ENCODE peak calls at places on chromosomes 16 and 17, in four cellular contexts. A, S, F and N are unnamed samples.

GRCh38 chr17:82851381-82851780 is 11.6 kb upstream of the ZNF750 start:
- DNase-seq in A (no peak), S (no peak), F (no peak), N (no peak)

GRCh38 chr17:64315032-64315490 is 52.0 kb upstream of the TEX2 start:
- DNase-seq in A (no peak), S (no peak), F (no peak), N (no peak)

GRCh38 chr16:3216263-3216640 is 18.7 kb downstream of the ZNF200 start:
- DNase-seq in A (no peak), S (no peak), F (no peak), N (no peak)

GRCh38 chr17:79621151-79621940 is 10.5 kb upstream of the RBFOX3 start:
- DNase-seq in A (no peak), S (no peak), F (no peak), N (no peak)

GRCh38 chr17:34519286-34519685 is 60.1 kb upstream of the TMEM132E start:
- DNase-seq in A (peak), S (peak), F (no peak), N (peak)

GRCh38 chr16:57534337-57534880 is 2.0 kb downstream of the CCDC102A start:
- DNase-seq in A (no peak), S (no peak), F (no peak), N (no peak)

GRCh38 chr16:12141556-12141955 is 165.0 kb downstream of the SNX29 start:
- DNase-seq in A (no peak), S (no peak), F (no peak), N (no peak)

GRCh38 chr17:7262192-7263070 is at the start of gene CLDN7:
- DNase-seq in A (peak), S (no peak), F (no peak), N (no peak)

GRCh38 chr16:89195521-89196171 is 4.7 kb downstream of the SLC22A31 start:
- DNase-seq in A (no peak), S (no peak), F (no peak), N (no peak)

GRCh38 chr17:75088902-75089417 is 1.2 kb downstream of the SLC16A5 start:
- DNase-seq in A (no peak), S (peak), F (no peak), N (no peak)

GRCh38 chr16:64711026-64711425 is 410.8 kb downstream of the CDH11 start:
- DNase-seq in A (no peak), S (no peak), F (no peak), N (no peak)

GRCh38 chr17:44865231-44865660 is 17.6 kb downstream of the HIGD1B start:
- DNase-seq in A (peak), S (peak), F (no peak), N (peak)

GRCh38 chr16:72664122-72664479 is 383.8 kb downstream of the ZFHX3 start:
- DNase-seq in A (no peak), S (no peak), F (no peak), N (no peak)

GRCh38 chr17:9021985-9022552 is 759 bp downstream of the NTN1 start:
- DNase-seq in A (no peak), S (no peak), F (no peak), N (peak)

GRCh38 chr17:36057900-36058299 is 6.2 kb upstream of the CCL18 start:
- DNase-seq in A (no peak), S (no peak), F (no peak), N (no peak)

GRCh38 chr16:67243481-67243880 is 3.8 kb downstream of the FHOD1 start:
- DNase-seq in A (no peak), S (no peak), F (no peak), N (no peak)

GRCh38 chr16:83899272-83899897 is 470 bp downstream of the MLYCD start:
- DNase-seq in A (peak), S (no peak), F (no peak), N (peak)

GRCh38 chr16:88347656-88348376 is 34.9 kb upstream of the ZNF469 start:
- DNase-seq in A (no peak), S (no peak), F (no peak), N (no peak)

GRCh38 chr16:15777533-15778203 is 79.2 kb downstream of the MYH11 start:
- DNase-seq in A (peak), S (peak), F (no peak), N (peak)

GRCh38 chr16:8822403-8822802 is 24.8 kb downstream of the PMM2 start:
- DNase-seq in A (no peak), S (no peak), F (no peak), N (no peak)

GRCh38 chr17:59367657-59368045 is 36.2 kb downstream of the YPEL2 start:
- DNase-seq in A (peak), S (peak), F (no peak), N (no peak)

GRCh38 chr17:15951368-15952047 is 6.6 kb downstream of the ADORA2B start:
- DNase-seq in A (no peak), S (no peak), F (no peak), N (no peak)

GRCh38 chr17:64778367-64779290 is 116.5 kb upstream of the SMURF2 start:
- DNase-seq in A (no peak), S (no peak), F (no peak), N (no peak)

GRCh38 chr16:28935924-28936783 is 4.4 kb downstream of the CD19 start:
- DNase-seq in A (peak), S (peak), F (no peak), N (peak)

GRCh38 chr17:73516356-73516755 is 127.9 kb downstream of the SDK2 start:
- DNase-seq in A (no peak), S (no peak), F (no peak), N (no peak)

GRCh38 chr16:72798212-72798611 is 249.7 kb downstream of the ZFHX3 start:
- DNase-seq in A (no peak), S (no peak), F (no peak), N (no peak)

GRCh38 chr17:50118828-50119218 is 11.1 kb downstream of the SAMD14 start:
- DNase-seq in A (no peak), S (no peak), F (no peak), N (no peak)

GRCh38 chr17:7260601-7261376 is 1.5 kb downstream of the CLDN7 start:
- DNase-seq in A (no peak), S (no peak), F (no peak), N (no peak)

GRCh38 chr16:52964290-52964689 is 88.4 kb downstream of the CHD9NB start:
- DNase-seq in A (no peak), S (no peak), F (no peak), N (no peak)

GRCh38 chr16:88578446-88579313 is 8.5 kb downstream of the ZC3H18 start:
- DNase-seq in A (no peak), S (no peak), F (no peak), N (no peak)

DNA sequence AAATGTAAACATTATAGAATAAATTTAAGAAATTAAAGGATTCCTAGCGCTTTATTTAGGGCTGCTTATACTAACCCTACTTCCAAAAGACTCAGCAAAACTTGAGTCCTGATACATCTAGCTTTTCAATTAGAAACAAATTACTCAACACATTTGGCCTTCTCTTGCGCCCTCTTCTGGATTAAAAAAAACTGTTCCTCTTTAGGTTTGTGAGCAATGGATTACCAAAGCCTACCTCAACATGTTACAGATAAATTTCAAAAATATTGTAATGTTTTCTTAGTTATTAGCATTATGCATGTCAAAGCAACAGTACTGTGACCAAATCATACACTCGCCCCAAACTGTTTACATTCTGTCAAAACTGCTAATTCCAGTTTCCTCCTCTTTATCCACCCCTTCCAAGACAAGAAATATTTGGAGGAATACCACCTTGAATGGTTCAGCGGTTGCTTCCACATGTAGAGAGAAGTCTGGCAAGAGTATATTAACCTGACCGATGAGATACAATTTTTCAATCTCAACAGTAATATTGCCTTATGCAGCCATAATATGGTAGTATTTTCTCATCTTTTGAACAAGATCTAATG is 2.7 kb downstream of the NUFIP2 start:
- DNase-seq in A (no peak), S (peak), F (peak), N (peak)
- TF ChIP-seq TARDBP in A (no peak), S (no peak), F (no peak), N (no peak)

GRCh38 chr17:78176548-78177025 is 8.2 kb downstream of the SYNGR2 start:
- DNase-seq in A (peak), S (no peak), F (no peak), N (peak)
- TF ChIP-seq TARDBP in A (no peak), S (peak), F (no peak), N (no peak)

DNA sequence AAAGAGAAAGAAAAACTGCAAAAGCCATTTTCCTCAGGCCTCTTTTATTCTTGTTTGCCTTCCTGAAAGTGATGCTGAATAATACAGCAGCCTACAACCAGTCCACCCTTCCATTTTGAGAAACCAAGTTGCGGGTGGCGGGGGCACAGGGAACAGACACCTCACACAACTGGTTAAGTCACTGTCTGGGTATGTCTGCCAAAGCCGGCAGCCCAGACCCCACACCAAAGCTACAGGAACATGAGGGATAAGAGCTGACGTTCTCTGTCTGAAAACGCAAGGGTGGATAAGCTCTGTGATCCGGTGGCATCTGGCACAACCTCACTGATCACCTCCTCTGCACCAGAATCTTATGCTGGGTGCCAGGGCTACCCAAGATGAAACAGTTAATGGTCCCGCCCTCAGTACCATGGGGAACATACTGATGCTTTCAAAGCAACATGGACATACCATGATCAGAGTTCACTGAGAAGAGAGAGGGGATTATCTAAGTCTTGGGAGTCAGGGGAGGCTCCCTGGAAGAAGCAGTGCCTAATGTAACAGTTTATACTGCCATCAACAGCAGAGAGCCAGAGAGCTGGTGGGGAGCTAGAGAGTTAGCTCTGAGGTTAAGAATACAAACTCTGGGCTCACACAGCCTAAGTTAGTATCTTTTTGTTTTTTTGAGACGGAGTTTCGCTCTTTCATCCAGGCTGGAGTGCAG is 53.5 kb downstream of the ERCC4 start:
- DNase-seq in A (no peak), S (no peak), F (no peak), N (no peak)
- TF ChIP-seq TARDBP in A (no peak), S (no peak), F (no peak), N (no peak)

GRCh38 chr16:56294599-56294998 is 103.3 kb downstream of the GNAO1 start:
- DNase-seq in A (no peak), S (no peak), F (no peak), N (no peak)
- TF ChIP-seq TARDBP in A (no peak), S (no peak), F (no peak), N (no peak)

GRCh38 chr17:1590031-1590746 is 27.6 kb upstream of the PITPNA start:
- DNase-seq in A (peak), S (peak), F (no peak), N (peak)
- TF ChIP-seq TARDBP in A (no peak), S (peak), F (no peak), N (no peak)

DNA sequence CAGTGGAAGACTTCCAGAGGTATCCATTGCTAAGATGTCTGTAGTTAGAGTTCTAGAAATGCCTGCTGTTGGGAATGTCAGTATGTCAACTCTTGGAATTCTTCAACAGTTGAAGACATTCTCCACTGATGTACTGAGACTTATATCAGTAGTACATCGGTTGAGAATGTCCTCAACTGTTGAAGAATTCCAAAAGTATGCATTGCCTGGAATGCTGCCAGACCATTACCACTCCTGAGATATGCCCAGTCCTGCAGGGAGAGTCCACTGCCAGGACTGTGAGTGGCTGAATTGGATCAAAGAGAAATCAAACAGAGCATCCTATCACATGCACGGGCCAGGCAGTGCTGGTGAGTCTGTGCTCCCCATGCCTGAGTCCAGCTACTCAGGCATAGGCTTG is 42.0 kb downstream of the IL21R start:
- DNase-seq in A (no peak), S (no peak), F (no peak), N (no peak)
- TF ChIP-seq TARDBP in A (no peak), S (no peak), F (no peak), N (no peak)

GRCh38 chr16:50121721-50122445 is 31.2 kb upstream of the TENT4B start:
- DNase-seq in A (no peak), S (no peak), F (peak), N (no peak)
- TF ChIP-seq TARDBP in A (no peak), S (no peak), F (no peak), N (no peak)

DNA sequence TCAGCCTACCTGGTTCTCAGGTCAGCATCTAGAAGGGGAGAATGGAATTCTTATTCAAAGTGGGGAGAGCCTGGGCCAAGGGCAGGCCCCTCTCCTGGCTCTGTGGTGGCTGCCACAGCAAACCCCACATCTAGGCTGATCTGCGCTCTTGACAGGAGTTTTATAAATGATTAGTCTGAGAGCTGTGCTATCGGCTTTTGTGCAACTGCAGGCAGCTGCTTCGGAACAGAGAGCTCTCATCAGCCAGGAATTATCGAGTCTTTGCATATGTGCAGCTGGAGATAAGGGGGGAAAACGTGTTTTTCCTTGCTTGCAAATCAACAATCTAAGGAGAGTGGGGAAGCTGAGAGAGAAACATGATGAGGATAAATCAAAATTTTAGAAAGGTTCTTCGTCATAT is 91.7 kb downstream of the HS3ST3A1 start:
- DNase-seq in A (peak), S (no peak), F (no peak), N (no peak)
- TF ChIP-seq TARDBP in A (peak), S (no peak), F (no peak), N (no peak)

GRCh38 chr17:11278984-11279270 is 37.9 kb downstream of the SHISA6 start:
- DNase-seq in A (no peak), S (no peak), F (no peak), N (no peak)

GRCh38 chr17:11279776-11280344 is 38.8 kb downstream of the SHISA6 start:
- DNase-seq in A (no peak), S (no peak), F (no peak), N (no peak)

GRCh38 chr17:11282586-11282985 is 41.6 kb downstream of the SHISA6 start:
- DNase-seq in A (no peak), S (no peak), F (no peak), N (no peak)

GRCh38 chr17:11276486-11276885 is 35.5 kb downstream of the SHISA6 start:
- DNase-seq in A (no peak), S (no peak), F (no peak), N (no peak)

DNA sequence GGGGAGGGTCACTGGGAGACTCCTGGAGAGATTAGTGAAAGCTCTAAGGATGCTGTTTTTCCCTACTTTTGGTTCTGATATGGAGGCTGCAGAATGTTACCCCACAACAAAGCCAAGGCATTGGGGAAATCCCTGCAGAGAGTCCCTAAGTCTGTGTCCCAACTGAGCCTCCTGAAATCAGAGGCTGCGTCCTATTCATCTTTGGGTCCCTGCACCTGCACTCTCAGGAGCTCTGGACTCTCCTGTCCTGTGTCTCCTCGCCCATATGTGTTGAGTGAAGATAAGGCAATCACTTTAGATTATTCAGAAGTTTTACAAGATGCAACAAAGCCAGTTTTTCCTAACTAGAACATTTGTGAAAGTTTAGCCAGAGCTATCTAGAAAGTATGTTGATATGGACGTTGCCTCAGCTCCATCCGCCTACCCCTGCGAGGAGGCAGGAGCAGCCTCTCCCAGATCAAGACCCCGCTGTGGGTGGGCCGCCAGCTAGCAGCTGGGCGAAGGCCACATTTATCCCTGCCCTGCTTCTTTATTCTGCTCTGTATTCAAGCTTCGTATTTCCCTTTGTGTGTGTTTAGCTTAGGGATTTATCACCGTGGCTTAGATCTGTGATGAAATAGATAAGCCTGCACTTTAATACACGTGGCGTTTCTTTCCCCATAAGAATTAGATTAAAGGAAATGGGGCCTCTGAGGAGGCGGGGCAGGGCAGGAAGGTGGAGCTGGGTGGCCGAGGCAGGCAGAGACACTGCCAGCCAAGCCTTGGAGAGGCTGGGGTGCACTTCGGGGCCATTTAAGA is 37.4 kb downstream of the SHISA6 start:
- DNase-seq in A (no peak), S (no peak), F (no peak), N (no peak)
- TF ChIP-seq TARDBP in A (no peak), S (no peak), F (no peak), N (no peak)